ENCODE peak calls at places on chromosome 22, in eight cellular contexts. One of them, this sample, is unnamed.

GRCh38 chr22:29003975-29004646 is 57.5 kb downstream of the C22orf31 start:
- DNase-seq in transverse colon: no peak
- DNase-seq in sigmoid colon: no peak
- DNase-seq in K562: peak
- DNase-seq in GM12891: no peak
- DNase-seq in GM12878: no peak
- DNase-seq in endothelial cell of umbilical vein: no peak
- DNase-seq in esophagus muscularis mucosa: no peak
- DNase-seq in this sample: peak

GRCh38 chr22:29004647-29005371 is 56.8 kb downstream of the C22orf31 start:
- DNase-seq in endothelial cell of umbilical vein: peak
- DNase-seq in sigmoid colon: no peak
- DNase-seq in transverse colon: peak
- DNase-seq in GM12891: no peak
- DNase-seq in esophagus muscularis mucosa: no peak
- DNase-seq in GM12878: no peak
- DNase-seq in K562: no peak
- DNase-seq in this sample: peak

GRCh38 chr22:41620646-41621098 is at the start of gene DESI1:
- DNase-seq in GM12878: no peak
- DNase-seq in esophagus muscularis mucosa: peak
- DNase-seq in transverse colon: no peak
- DNase-seq in endothelial cell of umbilical vein: no peak
- DNase-seq in sigmoid colon: no peak
- DNase-seq in K562: peak
- DNase-seq in GM12891: peak
- DNase-seq in this sample: no peak

GRCh38 chr22:26579331-26579886 is 10.5 kb downstream of the TPST2 start:
- DNase-seq in esophagus muscularis mucosa: no peak
- DNase-seq in transverse colon: peak
- DNase-seq in GM12878: peak
- DNase-seq in sigmoid colon: no peak
- DNase-seq in endothelial cell of umbilical vein: no peak
- DNase-seq in GM12891: peak
- DNase-seq in K562: no peak
- DNase-seq in this sample: peak

GRCh38 chr22:18075101-18075730 is 2.6 kb upstream of the PEX26 start:
- DNase-seq in transverse colon: no peak
- DNase-seq in sigmoid colon: no peak
- DNase-seq in GM12878: no peak
- DNase-seq in GM12891: no peak
- DNase-seq in esophagus muscularis mucosa: no peak
- DNase-seq in endothelial cell of umbilical vein: no peak
- DNase-seq in K562: no peak
- DNase-seq in this sample: no peak

GRCh38 chr22:28819253-28820096 is 19.1 kb upstream of the XBP1 start:
- DNase-seq in transverse colon: peak
- DNase-seq in sigmoid colon: peak
- DNase-seq in K562: no peak
- DNase-seq in GM12878: no peak
- DNase-seq in endothelial cell of umbilical vein: no peak
- DNase-seq in esophagus muscularis mucosa: no peak
- DNase-seq in GM12891: no peak
- DNase-seq in this sample: peak

GRCh38 chr22:46054878-46055158 is 77.9 kb upstream of the WNT7B start:
- DNase-seq in transverse colon: no peak
- DNase-seq in GM12891: no peak
- DNase-seq in endothelial cell of umbilical vein: no peak
- DNase-seq in esophagus muscularis mucosa: no peak
- DNase-seq in sigmoid colon: no peak
- DNase-seq in K562: no peak
- DNase-seq in GM12878: no peak
- DNase-seq in this sample: no peak

GRCh38 chr22:20956258-20957117 is 10.6 kb upstream of the AIFM3 start:
- DNase-seq in sigmoid colon: no peak
- DNase-seq in endothelial cell of umbilical vein: no peak
- DNase-seq in GM12878: no peak
- DNase-seq in GM12891: no peak
- DNase-seq in esophagus muscularis mucosa: no peak
- DNase-seq in K562: no peak
- DNase-seq in transverse colon: peak
- DNase-seq in this sample: no peak

GRCh38 chr22:20615021-20615420 is 107.6 kb downstream of the MED15 start:
- DNase-seq in K562: no peak
- DNase-seq in GM12891: no peak
- DNase-seq in endothelial cell of umbilical vein: no peak
- DNase-seq in esophagus muscularis mucosa: no peak
- DNase-seq in sigmoid colon: no peak
- DNase-seq in transverse colon: no peak
- DNase-seq in GM12878: no peak
- DNase-seq in this sample: no peak

GRCh38 chr22:28883917-28884753 is 763 bp downstream of the ZNRF3 start:
- DNase-seq in GM12891: peak
- DNase-seq in sigmoid colon: peak
- DNase-seq in K562: peak
- DNase-seq in endothelial cell of umbilical vein: peak
- DNase-seq in GM12878: no peak
- DNase-seq in transverse colon: peak
- DNase-seq in esophagus muscularis mucosa: no peak
- DNase-seq in this sample: peak

GRCh38 chr22:19812910-19813309 is 41.8 kb downstream of the GNB1L start:
- DNase-seq in GM12878: no peak
- DNase-seq in transverse colon: no peak
- DNase-seq in sigmoid colon: peak
- DNase-seq in endothelial cell of umbilical vein: no peak
- DNase-seq in esophagus muscularis mucosa: no peak
- DNase-seq in GM12891: no peak
- DNase-seq in K562: no peak
- DNase-seq in this sample: peak

GRCh38 chr22:18113680-18114394 is 3.2 kb downstream of the TUBA8 start:
- DNase-seq in GM12891: no peak
- DNase-seq in esophagus muscularis mucosa: no peak
- DNase-seq in endothelial cell of umbilical vein: no peak
- DNase-seq in sigmoid colon: no peak
- DNase-seq in transverse colon: no peak
- DNase-seq in K562: no peak
- DNase-seq in GM12878: no peak
- DNase-seq in this sample: no peak

GRCh38 chr22:29442976-29443375 is 4.6 kb downstream of the RFPL1 start:
- DNase-seq in esophagus muscularis mucosa: no peak
- DNase-seq in K562: no peak
- DNase-seq in GM12891: no peak
- DNase-seq in endothelial cell of umbilical vein: no peak
- DNase-seq in GM12878: no peak
- DNase-seq in transverse colon: no peak
- DNase-seq in sigmoid colon: no peak
- DNase-seq in this sample: no peak

GRCh38 chr22:45918455-45919370 is 58.2 kb downstream of the WNT7B start:
- DNase-seq in transverse colon: no peak
- DNase-seq in endothelial cell of umbilical vein: no peak
- DNase-seq in esophagus muscularis mucosa: no peak
- DNase-seq in sigmoid colon: no peak
- DNase-seq in K562: no peak
- DNase-seq in GM12878: no peak
- DNase-seq in GM12891: no peak
- DNase-seq in this sample: peak

GRCh38 chr22:19639610-19640135 is 74.6 kb upstream of the SEPTIN5 start:
- DNase-seq in endothelial cell of umbilical vein: no peak
- DNase-seq in K562: no peak
- DNase-seq in transverse colon: no peak
- DNase-seq in GM12878: no peak
- DNase-seq in esophagus muscularis mucosa: no peak
- DNase-seq in sigmoid colon: no peak
- DNase-seq in GM12891: no peak
- DNase-seq in this sample: no peak

GRCh38 chr22:41660416-41660815 is 28.3 kb downstream of the SNU13 start:
- DNase-seq in endothelial cell of umbilical vein: no peak
- DNase-seq in K562: no peak
- DNase-seq in GM12891: no peak
- DNase-seq in GM12878: no peak
- DNase-seq in sigmoid colon: no peak
- DNase-seq in transverse colon: no peak
- DNase-seq in esophagus muscularis mucosa: no peak
- DNase-seq in this sample: no peak

GRCh38 chr22:47762141-47762540 is 999.7 kb downstream of the TBC1D22A start:
- DNase-seq in transverse colon: no peak
- DNase-seq in K562: no peak
- DNase-seq in sigmoid colon: no peak
- DNase-seq in GM12891: no peak
- DNase-seq in esophagus muscularis mucosa: peak
- DNase-seq in GM12878: no peak
- DNase-seq in endothelial cell of umbilical vein: no peak
- DNase-seq in this sample: no peak

GRCh38 chr22:37306494-37306829 is 24.2 kb downstream of the CYTH4 start:
- DNase-seq in esophagus muscularis mucosa: no peak
- DNase-seq in GM12878: no peak
- DNase-seq in transverse colon: no peak
- DNase-seq in endothelial cell of umbilical vein: no peak
- DNase-seq in GM12891: no peak
- DNase-seq in K562: no peak
- DNase-seq in sigmoid colon: no peak
- DNase-seq in this sample: no peak

GRCh38 chr22:24951942-24952836 is at the start of gene KIAA1671:
- DNase-seq in transverse colon: peak
- DNase-seq in sigmoid colon: peak
- DNase-seq in endothelial cell of umbilical vein: peak
- DNase-seq in esophagus muscularis mucosa: no peak
- DNase-seq in K562: peak
- DNase-seq in GM12891: peak
- DNase-seq in GM12878: no peak
- DNase-seq in this sample: peak
- TF ChIP-seq POLR2AphosphoS5 in transverse colon: peak
- TF ChIP-seq POLR2AphosphoS5 in sigmoid colon: no peak
- TF ChIP-seq POLR2AphosphoS5 in endothelial cell of umbilical vein: no peak
- TF ChIP-seq POLR2AphosphoS5 in esophagus muscularis mucosa: peak
- TF ChIP-seq POLR2AphosphoS5 in K562: no peak
- TF ChIP-seq POLR2AphosphoS5 in GM12891: no peak
- TF ChIP-seq POLR2AphosphoS5 in GM12878: no peak
- TF ChIP-seq POLR2AphosphoS5 in this sample: peak

GRCh38 chr22:33919591-33920501 is at the start of gene LARGE1:
- DNase-seq in GM12878: no peak
- DNase-seq in esophagus muscularis mucosa: peak
- DNase-seq in sigmoid colon: peak
- DNase-seq in transverse colon: peak
- DNase-seq in K562: no peak
- DNase-seq in GM12891: peak
- DNase-seq in endothelial cell of umbilical vein: no peak
- DNase-seq in this sample: peak
- TF ChIP-seq POLR2A in GM12878: peak
- TF ChIP-seq POLR2A in esophagus muscularis mucosa: no peak
- TF ChIP-seq POLR2A in sigmoid colon: no peak
- TF ChIP-seq POLR2A in transverse colon: no peak
- TF ChIP-seq POLR2A in K562: no peak
- TF ChIP-seq POLR2A in GM12891: peak
- TF ChIP-seq POLR2A in endothelial cell of umbilical vein: no peak
- TF ChIP-seq POLR2A in this sample: no peak

GRCh38 chr22:50522806-50523438 is 2.5 kb downstream of the SCO2 start:
- DNase-seq in esophagus muscularis mucosa: no peak
- DNase-seq in GM12891: no peak
- DNase-seq in endothelial cell of umbilical vein: no peak
- DNase-seq in K562: no peak
- DNase-seq in sigmoid colon: no peak
- DNase-seq in GM12878: no peak
- DNase-seq in transverse colon: no peak
- DNase-seq in this sample: no peak
- TF ChIP-seq POLR2AphosphoS5 in esophagus muscularis mucosa: no peak
- TF ChIP-seq POLR2AphosphoS5 in GM12891: peak
- TF ChIP-seq POLR2AphosphoS5 in endothelial cell of umbilical vein: no peak
- TF ChIP-seq POLR2AphosphoS5 in K562: no peak
- TF ChIP-seq POLR2AphosphoS5 in sigmoid colon: no peak
- TF ChIP-seq POLR2AphosphoS5 in GM12878: peak
- TF ChIP-seq POLR2AphosphoS5 in transverse colon: no peak
- TF ChIP-seq POLR2AphosphoS5 in this sample: no peak

GRCh38 chr22:40176921-40177737 is 596 bp upstream of the TNRC6B start:
- DNase-seq in sigmoid colon: no peak
- DNase-seq in GM12878: peak
- DNase-seq in K562: peak
- DNase-seq in transverse colon: peak
- DNase-seq in esophagus muscularis mucosa: no peak
- DNase-seq in GM12891: no peak
- DNase-seq in endothelial cell of umbilical vein: peak
- DNase-seq in this sample: peak

GRCh38 chr22:40180403-40180802 is 2.7 kb downstream of the TNRC6B start:
- DNase-seq in GM12878: no peak
- DNase-seq in sigmoid colon: no peak
- DNase-seq in GM12891: no peak
- DNase-seq in endothelial cell of umbilical vein: no peak
- DNase-seq in esophagus muscularis mucosa: no peak
- DNase-seq in K562: no peak
- DNase-seq in transverse colon: no peak
- DNase-seq in this sample: no peak

GRCh38 chr22:40179535-40179934 is 1.8 kb downstream of the TNRC6B start:
- DNase-seq in GM12878: no peak
- DNase-seq in transverse colon: no peak
- DNase-seq in GM12891: no peak
- DNase-seq in endothelial cell of umbilical vein: no peak
- DNase-seq in K562: no peak
- DNase-seq in esophagus muscularis mucosa: no peak
- DNase-seq in sigmoid colon: no peak
- DNase-seq in this sample: no peak

GRCh38 chr22:40177738-40178416 is at the start of gene TNRC6B:
- DNase-seq in sigmoid colon: peak
- DNase-seq in endothelial cell of umbilical vein: peak
- DNase-seq in GM12891: peak
- DNase-seq in esophagus muscularis mucosa: peak
- DNase-seq in K562: peak
- DNase-seq in transverse colon: peak
- DNase-seq in GM12878: peak
- DNase-seq in this sample: peak

DNA sequence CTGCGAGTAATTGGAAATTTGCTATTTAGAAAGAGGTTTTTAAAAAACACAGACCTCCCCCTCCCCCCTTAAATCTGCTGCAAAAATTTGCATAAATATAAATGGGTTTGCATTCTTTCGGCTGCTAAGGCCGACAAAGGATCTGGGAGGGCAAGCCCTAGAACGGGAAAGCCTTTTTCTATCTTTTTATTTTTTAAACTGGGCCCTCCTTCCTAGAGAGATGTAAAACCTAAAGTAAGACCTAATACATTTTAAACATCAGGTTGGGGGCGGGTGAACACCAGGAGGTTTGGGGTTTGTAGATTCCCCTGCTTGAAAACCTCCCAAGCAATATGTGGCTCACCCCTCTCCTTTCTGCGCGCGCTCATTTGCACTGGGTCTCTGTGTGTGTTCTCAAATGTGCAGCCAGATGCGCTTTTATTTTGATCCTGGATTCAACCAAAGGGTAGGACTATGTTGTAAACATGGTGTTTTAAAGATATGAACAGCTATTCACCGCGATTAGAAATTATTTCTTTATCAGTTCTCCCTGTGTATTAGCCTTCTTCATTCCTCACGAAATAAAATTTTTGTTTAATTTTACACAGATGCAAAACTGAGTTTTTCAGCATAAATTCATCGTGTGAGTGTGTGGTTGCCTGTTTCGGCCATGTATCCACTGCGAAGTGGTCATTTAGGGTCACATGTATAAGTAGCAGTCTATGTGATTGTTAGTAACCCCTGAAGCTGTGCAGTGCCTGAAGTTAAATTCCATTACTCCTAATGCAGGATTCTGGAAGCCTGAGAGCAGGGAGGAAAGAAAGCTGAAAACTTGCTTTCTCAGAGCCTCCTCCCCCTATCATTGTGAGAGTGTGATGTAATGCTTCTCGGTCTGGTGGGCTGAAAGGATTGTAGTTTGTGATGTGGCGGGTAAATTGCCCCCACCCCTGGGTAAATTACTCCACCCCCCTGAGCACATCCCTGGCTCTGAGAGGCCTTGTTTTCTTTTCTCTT is 988 bp downstream of the TNRC6B start:
- DNase-seq in GM12878: no peak
- DNase-seq in GM12891: no peak
- DNase-seq in endothelial cell of umbilical vein: peak
- DNase-seq in esophagus muscularis mucosa: no peak
- DNase-seq in K562: peak
- DNase-seq in transverse colon: peak
- DNase-seq in sigmoid colon: no peak
- DNase-seq in this sample: no peak
- TF ChIP-seq POLR2A in GM12878: peak
- TF ChIP-seq POLR2A in GM12891: no peak
- TF ChIP-seq POLR2A in endothelial cell of umbilical vein: no peak
- TF ChIP-seq POLR2A in esophagus muscularis mucosa: no peak
- TF ChIP-seq POLR2A in K562: no peak
- TF ChIP-seq POLR2A in transverse colon: no peak
- TF ChIP-seq POLR2A in sigmoid colon: no peak
- TF ChIP-seq POLR2A in this sample: no peak

This sample was measured in stomach.